ENCODE peak calls at places on chromosomes 7 and 10, in five cellular contexts. U is adrenal gland, H is lower lobe of right lung, J is IMR-90, E is HepG2. P is an unnamed sample.
A peak's percentile ranks its signal among the peaks of the same experiment; 100 is the strongest.

GRCh38 chr7:39954694-39955093 is 4.6 kb downstream of the CDK13 start:
- DNase-seq in U (no peak), E (no peak), H (no peak), J (no peak), P (no peak)

GRCh38 chr7:35725280-35725680 is 30.3 kb upstream of the HERPUD2 start:
- DNase-seq in J (no peak), E (peak; percentile 30), H (no peak), U (no peak), P (peak; percentile 61)

GRCh38 chr10:113104071-113104470 is 154.0 kb downstream of the TCF7L2 start:
- DNase-seq in E (no peak), J (no peak), U (no peak), H (no peak), P (no peak)

GRCh38 chr7:98626393-98627061 is 9.4 kb downstream of the NPTX2 start:
- DNase-seq in J (no peak), U (no peak), H (no peak), E (no peak), P (no peak)

GRCh38 chr7:149496642-149497391 is 792 bp downstream of the ZNF746 start:
- DNase-seq in U (peak; percentile 63), E (no peak), H (peak; percentile 76), J (peak; percentile 15), P (peak; percentile 23)

GRCh38 chr10:102546606-102547310 is 43.0 kb downstream of the SUFU start:
- DNase-seq in H (no peak), E (no peak), U (no peak), J (peak; percentile 90), P (no peak)

GRCh38 chr7:90850516-90850915 is 254.4 kb downstream of the CDK14 start:
- DNase-seq in U (no peak), J (no peak), H (no peak), E (no peak), P (no peak)

GRCh38 chr10:12067336-12067735 is 1.4 kb upstream of the DHTKD1 start:
- DNase-seq in U (no peak), H (no peak), J (peak; percentile 93), E (no peak), P (no peak)

GRCh38 chr7:107386543-107386900 is 83.3 kb upstream of the GPR22 start:
- DNase-seq in H (no peak), U (no peak), J (no peak), E (no peak), P (no peak)

GRCh38 chr7:30740417-30741181 is 11.3 kb upstream of the INMT start:
- DNase-seq in E (peak; percentile 29), H (peak; percentile 77), U (peak; percentile 85), J (peak; percentile 55), P (peak; percentile 73)

GRCh38 chr10:126373982-126374381 is 14.3 kb downstream of the ADAM12 start:
- DNase-seq in J (peak; percentile 66), H (no peak), E (no peak), U (no peak), P (no peak)

GRCh38 chr10:91420868-91421267 is 10.7 kb downstream of the HECTD2 start:
- DNase-seq in E (no peak), U (no peak), J (peak; percentile 62), H (no peak), P (no peak)

GRCh38 chr10:71143610-71144009 is 68.8 kb upstream of the UNC5B start:
- DNase-seq in E (no peak), H (no peak), U (no peak), J (no peak), P (no peak)

GRCh38 chr10:50033481-50033880 is 34.3 kb upstream of the WASHC2A start:
- DNase-seq in J (peak; percentile 74), E (no peak), H (no peak), U (no peak), P (no peak)

GRCh38 chr7:129311429-129311828 is 86.6 kb downstream of the AHCYL2 start:
- DNase-seq in H (no peak), U (no peak), J (no peak), E (no peak), P (no peak)

GRCh38 chr7:92749327-92749730 is 87.0 kb downstream of the CDK6 start:
- DNase-seq in J (peak; percentile 64), U (no peak), E (no peak), H (no peak), P (no peak)

GRCh38 chr10:74882831-74883230 is 56.4 kb downstream of the KAT6B start:
- DNase-seq in J (peak; percentile 76), H (no peak), E (no peak), U (no peak), P (no peak)

GRCh38 chr10:64097391-64098122 is 576.4 kb downstream of the REEP3 start:
- DNase-seq in H (no peak), E (no peak), J (no peak), U (no peak), P (no peak)

GRCh38 chr7:26709210-26709990 is 155.0 kb downstream of the SKAP2 start:
- DNase-seq in U (no peak), J (no peak), E (no peak), H (no peak), P (no peak)

GRCh38 chr10:117503170-117503885 is 39.2 kb upstream of the EMX2 start:
- DNase-seq in E (no peak), U (no peak), J (no peak), H (no peak), P (no peak)

GRCh38 chr10:62980697-62981495 is 152.2 kb upstream of the NRBF2 start:
- DNase-seq in E (no peak), J (no peak), H (no peak), U (no peak), P (no peak)

GRCh38 chr10:109984013-109984412 is 23.8 kb upstream of the ADD3 start:
- DNase-seq in H (no peak), J (no peak), E (no peak), U (no peak), P (no peak)

GRCh38 chr10:79384773-79385391 is 37.6 kb downstream of the PPIF start:
- DNase-seq in J (no peak), U (no peak), E (no peak), H (no peak), P (no peak)

GRCh38 chr7:27547401-27547800 is 115.3 kb downstream of the HIBADH start:
- DNase-seq in H (no peak), J (peak; percentile 69), U (no peak), E (no peak), P (no peak)

GRCh38 chr7:155942226-155942950 is 130.1 kb upstream of the SHH start:
- DNase-seq in H (no peak), E (no peak), U (no peak), J (no peak), P (no peak)

GRCh38 chr7:42237891-42238531 is 1.0 kb upstream of the GLI3 start:
- DNase-seq in U (peak; percentile 72), E (no peak), H (peak; percentile 66), J (peak; percentile 51), P (no peak)

GRCh38 chr10:55283041-55283440 is 482.0 kb upstream of the PCDH15 start:
- DNase-seq in J (no peak), E (no peak), U (peak; percentile 78), H (no peak), P (no peak)

GRCh38 chr7:157513162-157513621 is 176.4 kb downstream of the DNAJB6 start:
- DNase-seq in H (no peak), U (no peak), E (no peak), J (no peak), P (no peak)

GRCh38 chr10:127406018-127406550 is 143.0 kb upstream of the NPS start:
- DNase-seq in U (no peak), H (no peak), E (no peak), J (no peak), P (no peak)

GRCh38 chr10:59856104-59856503 is 50.3 kb downstream of the CCDC6 start:
- DNase-seq in E (no peak), J (no peak), U (no peak), H (no peak), P (peak; percentile 44)

GRCh38 chr10:5018150-5018549 is 14.5 kb upstream of the AKR1C2 start:
- DNase-seq in E (no peak), H (no peak), U (no peak), J (no peak), P (no peak)

GRCh38 chr10:3748484-3748883 is 36.5 kb downstream of the KLF6 start:
- DNase-seq in E (no peak), H (no peak), J (no peak), U (no peak), P (no peak)

GRCh38 chr10:3747984-3748383 is 37.0 kb downstream of the KLF6 start:
- DNase-seq in U (no peak), E (peak; percentile 81), H (no peak), J (no peak), P (no peak)

GRCh38 chr10:3746634-3747033 is 38.4 kb downstream of the KLF6 start:
- DNase-seq in E (no peak), J (no peak), H (no peak), U (no peak), P (no peak)

GRCh38 chr10:3749011-3749410 is 36.0 kb downstream of the KLF6 start:
- DNase-seq in H (no peak), U (no peak), J (no peak), E (no peak), P (no peak)

GRCh38 chr10:3747248-3747960 is 37.6 kb downstream of the KLF6 start:
- DNase-seq in J (no peak), U (no peak), E (no peak), H (no peak), P (no peak)
- H3K4me3 ChIP-seq in J (no peak overlapping the region), U (no peak overlapping the region), E (no peak overlapping the region), H (peak overlapping the region; percentile 29), P (no peak overlapping the region)

GRCh38 chr10:132774179-132774904 is 11.6 kb downstream of the NKX6-2 start:
- DNase-seq in J (no peak), H (no peak), E (peak; percentile 56), U (no peak), P (peak; percentile 38)
- H3K27ac ChIP-seq in J (no peak overlapping the region), H (no peak overlapping the region), E (no peak overlapping the region), U (no peak overlapping the region), P (no peak overlapping the region)

GRCh38 chr7:24572421-24573007 is 738 bp upstream of the PALS2 start:
- DNase-seq in H (no peak), E (peak; percentile 13), J (peak; percentile 32), U (peak; percentile 61), P (peak; percentile 48)

GRCh38 chr7:24573554-24574338 is 494 bp downstream of the PALS2 start:
- DNase-seq in E (peak; percentile 14), U (peak; percentile 52), H (peak; percentile 60), J (peak; percentile 50), P (peak; percentile 43)

GRCh38 chr7:24570983-24571382 is 2.3 kb upstream of the PALS2 start:
- DNase-seq in U (no peak), H (no peak), J (no peak), E (no peak), P (no peak)

GRCh38 chr7:24573008-24573553 is at the start of gene PALS2:
- DNase-seq in H (peak; percentile 75), J (peak; percentile 58), U (peak; percentile 61), E (peak; percentile 29), P (peak; percentile 74)

DNA sequence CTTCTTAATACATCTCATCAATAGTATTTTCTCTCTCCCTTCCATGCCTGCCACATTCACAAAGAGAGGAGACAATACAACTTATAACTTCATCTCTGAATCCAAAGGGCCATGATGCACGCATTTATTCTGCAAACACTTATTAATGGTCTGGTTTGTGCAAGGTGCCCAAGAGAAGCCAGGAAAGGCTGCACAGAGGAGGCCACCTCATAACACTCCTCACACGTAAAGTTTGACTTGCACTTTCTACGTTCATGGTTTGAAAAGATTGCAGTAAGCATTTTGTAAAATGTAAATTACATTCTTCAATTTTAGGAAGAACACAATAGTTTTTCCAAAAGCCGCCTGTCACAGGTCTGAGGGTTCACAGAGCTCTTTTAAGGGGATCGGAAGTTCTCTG is 1.2 kb upstream of the PALS2 start:
- DNase-seq in U (no peak), J (no peak), H (no peak), E (no peak), P (no peak)
- H3K4me3 ChIP-seq in U (no peak overlapping the region), J (no peak overlapping the region), H (peak overlapping the region; percentile 76), E (peak overlapping the region; percentile 85), P (no peak overlapping the region)

GRCh38 chr7:121992046-121992445 is 119.1 kb downstream of the PTPRZ1 start:
- DNase-seq in E (no peak), H (no peak), U (no peak), J (no peak), P (no peak)
- H3K27ac ChIP-seq in E (no peak overlapping the region), H (no peak overlapping the region), U (no peak overlapping the region), J (no peak overlapping the region), P (no peak overlapping the region)